ENCODE peak calls at places on chromosomes 16 and 17, in six cellular contexts. N is mesenchymal stem cell; B is heart right ventricle; A is fibroblast of the conjunctiva; L is stimulated activated CD4-positive, alpha-beta T cell treated with anti-CD3 and anti-CD28 coated beads, Interleukin-15, amount 100 ng/mL, for 24 hours; I is kidney. E is an unnamed sample.
A peak's percentile ranks its signal among the peaks of the same experiment; 100 is the strongest.

GRCh38 chr16:87853411-87854052 is 15.8 kb downstream of the SLC7A5 start:
- DNase-seq in A (peak; percentile 89), L (peak; percentile 93), B (peak; percentile 92), I (peak; percentile 96), N (peak; percentile 94), E (peak; percentile 96)

GRCh38 chr16:69865701-69866100 is 85.4 kb upstream of the CLEC18A start:
- DNase-seq in I (no peak), A (no peak), B (no peak), N (peak; percentile 87), L (no peak), E (no peak)

GRCh38 chr17:61551255-61551742 is 39.7 kb downstream of the NACA2 start:
- DNase-seq in L (no peak), B (no peak), I (no peak), N (peak; percentile 57), A (peak; percentile 34), E (no peak)

GRCh38 chr17:74325743-74326379 is at the start of gene KIF19:
- DNase-seq in L (peak; percentile 76), B (peak; percentile 65), N (no peak), I (no peak), A (no peak), E (no peak)

GRCh38 chr17:44565866-44566443 is 8.7 kb downstream of the FZD2 start:
- DNase-seq in L (peak; percentile 30), B (no peak), I (no peak), A (no peak), N (no peak), E (no peak)

GRCh38 chr16:63324306-63324705 is 1288.1 kb upstream of the CDH8 start:
- DNase-seq in L (no peak), I (no peak), B (no peak), N (no peak), A (no peak), E (no peak)

GRCh38 chr17:57927048-57927723 is 28.0 kb downstream of the CUEDC1 start:
- DNase-seq in N (no peak), L (no peak), A (peak; percentile 76), B (no peak), I (peak; percentile 81), E (no peak)

GRCh38 chr17:34584805-34585416 is 5.5 kb downstream of the TMEM132E start:
- DNase-seq in A (no peak), B (no peak), L (no peak), N (no peak), I (peak; percentile 55), E (peak; percentile 56)

GRCh38 chr16:83312846-83313245 is 494.9 kb upstream of the HSBP1 start:
- DNase-seq in A (no peak), I (no peak), L (no peak), N (no peak), B (no peak), E (no peak)

GRCh38 chr16:66996324-66996982 is 8.1 kb downstream of the CES4A start:
- DNase-seq in B (no peak), I (peak; percentile 85), A (peak; percentile 84), N (peak; percentile 72), L (no peak), E (no peak)

GRCh38 chr16:55055262-55055661 is 124.6 kb downstream of the IRX5 start:
- DNase-seq in I (no peak), N (no peak), L (no peak), A (no peak), B (no peak), E (no peak)

GRCh38 chr17:21542991-21543390 is 149.3 kb upstream of the KCNJ18 start:
- DNase-seq in B (no peak), I (no peak), L (no peak), N (no peak), A (no peak), E (no peak)

GRCh38 chr16:52545544-52546262 is 1.2 kb downstream of the TOX3 start:
- DNase-seq in A (no peak), I (peak; percentile 77), B (peak; percentile 7), L (no peak), N (no peak), E (no peak)

GRCh38 chr17:66904760-66905637 is 59.5 kb upstream of the CACNG4 start:
- DNase-seq in I (no peak), A (no peak), B (no peak), L (no peak), N (peak; percentile 16), E (no peak)

GRCh38 chr17:17763136-17763535 is 73.7 kb downstream of the SREBF1 start:
- DNase-seq in B (no peak), A (no peak), I (no peak), L (no peak), N (peak; percentile 45), E (no peak)

GRCh38 chr17:47806913-47807255 is 14.7 kb downstream of the OSBPL7 start:
- DNase-seq in A (no peak), L (no peak), B (no peak), I (no peak), N (no peak), E (no peak)

GRCh38 chr17:8555062-8555461 is 75.5 kb downstream of the MYH10 start:
- DNase-seq in A (no peak), B (no peak), N (peak; percentile 52), L (no peak), I (no peak), E (no peak)

GRCh38 chr16:81894592-81894991 is 115.5 kb downstream of the PLCG2 start:
- DNase-seq in I (no peak), B (no peak), N (no peak), A (no peak), L (no peak), E (no peak)

GRCh38 chr17:76696763-76697701 is 13.7 kb downstream of the MXRA7 start:
- DNase-seq in L (no peak), I (peak; percentile 74), A (no peak), B (peak; percentile 60), N (peak; percentile 63), E (no peak)

E was measured in chondrocyte.